ENCODE peak calls at places on chromosomes 3 and 15, in four cellular contexts. A, R, I and L are unnamed samples.

GRCh38 chr3:175346573-175347356 is 487.6 kb downstream of the NAALADL2 start:
- DNase-seq in A (peak), I (peak), R (no peak), L (peak)

GRCh38 chr15:70186152-70186551 is 88.4 kb upstream of the TLE3 start:
- DNase-seq in R (no peak), I (peak), A (no peak), L (no peak)

GRCh38 chr3:153285194-153285641 is 123.2 kb downstream of the RAP2B start:
- DNase-seq in R (no peak), A (peak), I (no peak), L (no peak)

GRCh38 chr15:92603278-92603677 is 52.3 kb downstream of the FAM174B start:
- DNase-seq in A (no peak), I (no peak), R (no peak), L (no peak)

GRCh38 chr15:63530235-63530634 is 25.8 kb downstream of the USP3 start:
- DNase-seq in A (no peak), R (no peak), I (no peak), L (no peak)

GRCh38 chr15:31214864-31215489 is 111.7 kb upstream of the KLF13 start:
- DNase-seq in A (peak), R (no peak), I (peak), L (no peak)

GRCh38 chr3:153881201-153881600 is 240.0 kb upstream of the ARHGEF26 start:
- DNase-seq in A (peak), R (no peak), I (no peak), L (peak)

GRCh38 chr3:148075829-148076716 is 621.6 kb upstream of the AGTR1 start:
- DNase-seq in R (peak), A (peak), I (no peak), L (no peak)

GRCh38 chr15:70190296-70190695 is 92.6 kb upstream of the TLE3 start:
- DNase-seq in I (no peak), R (no peak), A (no peak), L (no peak)

GRCh38 chr3:58645726-58646125 is 20.8 kb downstream of the FAM3D start:
- DNase-seq in A (peak), R (no peak), I (no peak), L (no peak)

GRCh38 chr3:36305929-36306520 is 74.3 kb upstream of the STAC start:
- DNase-seq in I (no peak), A (peak), R (no peak), L (no peak)

GRCh38 chr15:92020207-92020606 is 166.7 kb downstream of the SLCO3A1 start:
- DNase-seq in R (no peak), I (no peak), A (no peak), L (no peak)

GRCh38 chr3:127157181-127157828 is 35.6 kb upstream of the PRR23E start:
- DNase-seq in R (no peak), A (no peak), I (peak), L (no peak)

GRCh38 chr3:149494022-149494758 is 19.7 kb downstream of the TM4SF4 start:
- DNase-seq in I (peak), R (peak), A (peak), L (peak)

GRCh38 chr3:148532326-148532725 is 165.4 kb upstream of the AGTR1 start:
- DNase-seq in A (no peak), R (no peak), I (no peak), L (no peak)

GRCh38 chr3:43618142-43618541 is 3.7 kb downstream of the ANO10 start:
- DNase-seq in I (no peak), R (no peak), A (no peak), L (no peak)

DNA sequence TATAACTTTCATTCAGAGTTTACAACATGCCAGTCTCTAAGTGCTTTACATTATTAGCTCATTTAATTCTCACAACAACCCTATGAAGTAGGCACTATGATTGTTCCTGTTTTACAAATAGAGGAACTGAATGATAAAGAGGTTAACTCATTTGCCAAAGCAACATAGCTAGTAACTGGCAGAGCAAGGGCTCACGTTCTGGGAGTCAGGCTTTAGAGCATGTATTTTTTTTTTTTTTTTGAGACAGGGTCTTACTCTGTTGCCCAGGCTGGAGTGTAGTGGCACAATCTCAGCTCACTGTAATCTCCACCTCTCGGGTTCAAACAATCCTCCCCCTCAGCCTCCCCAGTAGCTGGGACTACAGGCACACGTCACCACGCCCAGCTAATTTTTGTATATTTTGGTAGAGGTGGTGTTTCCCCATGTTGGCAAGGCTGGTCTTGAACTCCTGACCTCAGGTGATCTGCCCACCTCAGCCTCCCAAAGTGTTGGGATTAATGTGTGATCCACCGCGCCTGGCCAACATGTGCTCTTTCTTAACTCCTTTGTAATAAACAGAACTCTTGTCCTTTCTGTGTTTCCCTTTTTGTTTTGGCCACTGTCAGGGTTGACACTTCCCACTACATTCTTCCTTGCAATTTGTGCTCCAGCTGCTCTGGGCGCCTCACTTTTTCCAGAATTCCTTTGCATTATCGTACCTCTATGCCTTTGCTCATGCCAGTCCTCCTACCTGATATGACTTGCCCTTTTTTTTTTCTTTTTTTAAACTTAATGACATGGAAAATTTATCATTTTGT is 39.0 kb upstream of the SMAD3 start:
- DNase-seq in A (no peak), I (no peak), R (no peak), L (no peak)
- H3K27ac ChIP-seq in A (peak), I (peak), R (peak), L (peak)

GRCh38 chr15:75835990-75836952 is 7.0 kb upstream of the UBE2Q2 start:
- DNase-seq in I (no peak), R (no peak), A (no peak), L (no peak)
- H3K27ac ChIP-seq in I (no peak), R (no peak), A (no peak), L (no peak)

DNA sequence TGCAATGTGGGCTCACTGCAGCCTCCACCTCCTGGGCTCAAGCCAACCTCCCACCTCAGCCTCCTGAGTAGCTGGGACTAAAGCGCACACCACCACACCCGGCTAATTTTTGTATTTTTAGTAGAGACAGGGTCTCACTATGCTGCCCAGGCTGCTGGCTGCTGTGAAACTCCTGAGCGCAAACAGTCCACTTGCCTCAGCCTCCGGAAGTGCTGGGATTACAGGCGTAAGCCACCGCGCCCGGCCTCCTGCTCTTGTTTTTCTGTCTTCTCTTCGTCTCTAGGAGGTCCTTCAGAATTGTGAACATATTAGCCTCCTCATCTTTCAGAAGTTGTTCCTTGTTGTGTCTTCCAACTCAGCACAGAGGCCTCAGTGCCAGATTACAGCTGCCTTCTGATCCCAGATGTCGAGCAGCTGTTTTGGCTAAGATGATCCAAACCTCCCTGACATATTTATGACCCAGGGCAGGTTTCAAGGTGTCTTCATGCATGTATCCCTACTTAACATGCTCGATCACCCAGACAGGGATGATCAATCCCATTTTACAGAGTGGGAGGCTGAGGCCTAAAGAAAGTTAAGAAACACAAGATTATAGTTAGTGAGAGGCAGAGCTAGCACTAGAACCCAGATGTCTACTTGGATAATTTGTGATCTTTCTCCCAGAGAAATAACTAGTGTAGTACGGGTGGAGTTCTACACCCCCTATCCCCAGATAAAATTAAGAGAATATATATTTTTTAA is 32.1 kb upstream of the UMPS start:
- DNase-seq in I (no peak), R (no peak), A (no peak), L (no peak)
- H3K27ac ChIP-seq in I (no peak), R (no peak), A (no peak), L (no peak)

DNA sequence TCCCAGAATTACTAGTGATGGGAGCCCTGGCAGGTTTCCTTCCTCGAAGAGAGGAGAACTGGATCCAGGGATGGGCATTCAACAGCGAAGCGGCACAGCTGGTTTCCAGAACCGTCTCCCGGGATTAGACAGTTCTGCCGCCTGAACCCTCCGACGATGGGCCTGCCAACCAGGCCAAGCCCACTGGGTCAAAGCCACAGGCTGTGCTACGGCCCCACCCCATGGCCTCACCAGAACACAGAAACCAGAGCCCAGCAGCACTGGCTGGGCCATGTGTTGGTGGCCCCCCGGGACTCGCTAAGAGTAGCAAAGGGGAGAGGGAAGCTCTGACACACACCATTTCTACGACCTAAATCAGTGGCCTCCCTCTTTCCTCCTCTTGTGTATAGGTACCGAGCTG is 2.2 kb downstream of the C15orf62 start:
- DNase-seq in R (no peak), A (no peak), I (no peak), L (no peak)
- H3K27ac ChIP-seq in R (no peak), A (no peak), I (no peak), L (no peak)

DNA sequence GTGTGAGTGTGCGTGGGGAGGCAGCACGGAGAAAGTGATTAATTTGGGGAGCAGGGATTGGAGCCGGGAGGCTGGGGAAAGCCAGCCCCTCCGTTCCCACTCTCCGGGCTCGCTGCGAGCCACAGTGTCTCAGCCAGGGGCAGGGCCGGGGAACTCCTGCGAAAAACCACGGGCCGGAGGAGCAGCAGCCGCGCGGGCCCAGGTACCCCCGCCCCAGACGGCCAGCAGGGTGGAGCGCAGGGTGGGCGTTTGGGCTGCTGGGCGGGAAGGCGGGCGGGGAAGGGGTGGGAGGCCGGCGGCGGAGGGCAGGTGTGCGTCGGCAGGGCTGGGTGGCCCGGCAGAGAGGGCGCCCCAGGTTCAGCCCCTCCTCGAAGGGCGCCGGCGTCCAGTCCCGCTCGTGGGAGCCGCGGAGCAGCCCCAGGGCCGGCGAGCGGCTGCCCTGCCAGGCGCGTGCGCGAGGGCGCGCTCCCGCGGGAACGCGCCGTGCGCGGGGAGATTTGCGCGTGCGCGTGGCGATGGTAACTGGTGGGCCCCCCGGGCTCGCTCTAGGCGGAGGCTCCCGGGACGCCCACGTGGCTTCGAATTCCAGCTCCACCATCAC is 1.4 kb downstream of the CHL1 start:
- DNase-seq in I (peak), A (no peak), R (peak), L (no peak)
- H3K27ac ChIP-seq in I (no peak), A (no peak), R (peak), L (no peak)

DNA sequence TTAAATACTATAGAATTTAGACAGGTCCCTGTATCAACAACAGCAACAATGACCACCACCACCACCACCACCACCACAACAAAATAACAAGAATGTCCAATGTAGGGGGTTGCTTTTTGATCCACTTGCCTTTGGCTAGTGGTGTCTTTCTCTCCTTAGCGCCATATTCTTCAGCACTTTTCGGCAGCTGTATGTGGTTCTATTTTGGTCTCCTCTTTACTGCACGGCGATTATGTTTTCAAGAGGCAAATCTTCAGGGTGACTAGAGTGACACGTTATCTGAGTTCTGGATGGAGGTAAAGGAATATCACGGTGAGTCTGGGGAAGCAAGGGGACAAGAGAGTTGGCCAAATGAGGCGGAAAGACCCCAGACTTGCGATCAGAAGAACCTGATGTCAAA is 56.1 kb downstream of the ST6GAL1 start:
- DNase-seq in A (no peak), R (no peak), I (no peak), L (no peak)
- H3K27ac ChIP-seq in A (peak), R (no peak), I (peak), L (no peak)

GRCh38 chr3:52841211-52841980 is 6.6 kb upstream of the MUSTN1 start:
- DNase-seq in R (no peak), I (no peak), A (no peak), L (no peak)
- H3K27ac ChIP-seq in R (no peak), I (no peak), A (no peak), L (no peak)

DNA sequence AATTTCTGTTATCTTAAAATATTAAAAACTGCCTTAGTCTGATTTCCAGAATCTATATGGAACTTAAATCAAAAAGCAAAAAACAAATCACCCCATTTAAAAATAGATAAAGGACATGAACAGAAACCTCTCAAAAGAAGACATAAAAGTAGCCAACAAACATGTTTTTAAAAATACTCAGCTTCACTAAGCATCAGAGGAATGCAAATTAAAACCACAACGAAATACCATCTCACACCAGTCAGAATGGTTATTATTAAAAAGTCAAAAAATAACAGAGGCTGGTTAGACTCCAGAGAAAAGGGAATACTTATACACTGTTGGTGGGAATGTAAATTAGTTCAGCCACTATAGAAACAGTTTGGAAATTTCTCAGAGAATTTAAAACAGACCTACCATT is 367.9 kb downstream of the ZIC4 start:
- DNase-seq in A (no peak), R (no peak), I (no peak), L (no peak)
- H3K27ac ChIP-seq in A (no peak), R (no peak), I (no peak), L (no peak)

DNA sequence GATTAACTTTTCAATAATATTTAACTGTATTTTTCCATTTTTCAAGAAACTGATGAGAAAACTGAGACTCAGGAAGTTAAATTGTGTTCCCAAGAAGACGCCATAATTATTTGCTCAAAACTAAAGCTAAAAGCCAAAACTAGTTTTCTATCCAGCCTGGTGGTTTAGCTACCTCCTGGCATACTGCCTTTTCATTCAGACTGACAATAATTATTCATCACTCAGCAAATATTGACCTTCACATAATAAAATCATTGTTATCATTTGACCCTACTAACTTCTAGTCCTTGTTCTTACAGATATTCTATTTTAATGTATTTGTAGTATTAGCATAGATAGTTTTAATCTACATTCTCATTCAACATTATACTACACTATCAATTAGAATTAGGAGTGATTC is 210.6 kb upstream of the GADL1 start:
- DNase-seq in A (peak), I (no peak), R (no peak), L (no peak)
- H3K27ac ChIP-seq in A (peak), I (no peak), R (no peak), L (no peak)

GRCh38 chr3:60835796-60836195 is 415.5 kb downstream of the FHIT start:
- DNase-seq in R (no peak), A (no peak), I (no peak), L (no peak)

GRCh38 chr3:60839242-60839641 is 412.0 kb downstream of the FHIT start:
- DNase-seq in A (peak), I (no peak), R (no peak), L (no peak)

GRCh38 chr3:60841355-60841754 is 409.9 kb downstream of the FHIT start:
- DNase-seq in I (no peak), R (no peak), A (peak), L (no peak)
- H3K27ac ChIP-seq in I (no peak), R (no peak), A (no peak), L (no peak)